ENCODE peak calls at places on chromosomes 5 and 9, in four cellular contexts. D is mammary epithelial cell; I is activated CD8-positive, alpha-beta T cell treated with anti-CD3 and anti-CD28 coated beads for 36 hours; O is colonic mucosa. N is an unnamed sample.
A peak's percentile ranks its signal among the peaks of the same experiment; 100 is the strongest.

GRCh38 chr5:36982146-36982545 is 105.6 kb downstream of the NIPBL start:
- DNase-seq in D (peak; percentile 87), I (no peak), O (no peak), N (no peak)

GRCh38 chr9:79975471-79976316 is 403.9 kb downstream of the TLE4 start:
- DNase-seq in D (no peak), I (no peak), O (no peak), N (no peak)

GRCh38 chr5:42951169-42951846 is 88.8 kb downstream of the ANXA2R start:
- DNase-seq in D (no peak), I (peak; percentile 89), O (peak; percentile 45), N (no peak)

GRCh38 chr9:110027624-110028023 is 180.3 kb downstream of the C9orf152 start:
- DNase-seq in D (no peak), I (no peak), O (no peak), N (no peak)

GRCh38 chr9:124132671-124133147 is 121.1 kb downstream of the LHX2 start:
- DNase-seq in D (no peak), I (no peak), O (peak; percentile 4), N (no peak)

GRCh38 chr9:86942352-86943222 is 4.7 kb downstream of the GAS1 start:
- DNase-seq in D (no peak), I (no peak), O (no peak), N (no peak)

GRCh38 chr5:151127926-151128325 is 29.7 kb downstream of the ANXA6 start:
- DNase-seq in D (no peak), I (no peak), O (no peak), N (no peak)

GRCh38 chr9:121483473-121484031 is 16.1 kb downstream of the GGTA1 start:
- DNase-seq in D (no peak), I (no peak), O (no peak), N (no peak)

GRCh38 chr5:176648467-176649194 is 1.3 kb downstream of the TSPAN17 start:
- DNase-seq in D (no peak), I (peak; percentile 65), O (no peak), N (no peak)

GRCh38 chr9:87285183-87285582 is 212.5 kb upstream of the DAPK1 start:
- DNase-seq in D (no peak), I (no peak), O (no peak), N (peak; percentile 3)

GRCh38 chr9:1837453-1838084 is 177.6 kb upstream of the SMARCA2 start:
- DNase-seq in D (peak; percentile 6), I (peak; percentile 34), O (peak; percentile 26), N (peak; percentile 2)

GRCh38 chr9:135718616-135719015 is 16.6 kb downstream of the KCNT1 start:
- DNase-seq in D (peak; percentile 20), I (peak; percentile 52), O (no peak), N (peak; percentile 34)

GRCh38 chr9:127929044-127929979 is 1.3 kb downstream of the PIP5KL1 start:
- DNase-seq in D (no peak), I (no peak), O (no peak), N (no peak)

GRCh38 chr5:103474671-103475070 is 87.9 kb downstream of the NUDT12 start:
- DNase-seq in D (no peak), I (no peak), O (no peak), N (no peak)

GRCh38 chr9:94586814-94587213 is 6.8 kb downstream of the FBP2 start:
- DNase-seq in D (peak; percentile 16), I (peak; percentile 9), O (no peak), N (no peak)

GRCh38 chr5:27315541-27316282 is 277.3 kb upstream of the CDH9 start:
- DNase-seq in D (peak; percentile 62), I (no peak), O (no peak), N (no peak)

GRCh38 chr9:105195259-105195658 is 49.2 kb upstream of the SLC44A1 start:
- DNase-seq in D (peak; percentile 44), I (no peak), O (no peak), N (no peak)

GRCh38 chr5:3394877-3395599 is 200.6 kb upstream of the IRX1 start:
- DNase-seq in D (no peak), I (no peak), O (no peak), N (no peak)

GRCh38 chr9:115689331-115689730 is 464.3 kb upstream of the PAPPA start:
- DNase-seq in D (no peak), I (no peak), O (no peak), N (no peak)

GRCh38 chr9:38619556-38620447 is 594 bp downstream of the ANKRD18A start:
- DNase-seq in D (peak; percentile 29), I (peak; percentile 35), O (peak; percentile 46), N (peak; percentile 1)

GRCh38 chr9:108913391-108913790 is 20.5 kb downstream of the ELP1 start:
- DNase-seq in D (no peak), I (no peak), O (no peak), N (no peak)

GRCh38 chr5:139149477-139150199 is 48.5 kb downstream of the SIL1 start:
- DNase-seq in D (peak; percentile 29), I (no peak), O (no peak), N (no peak)

GRCh38 chr5:37738057-37738691 is 101.7 kb downstream of the GDNF start:
- DNase-seq in D (peak; percentile 92), I (peak; percentile 47), O (no peak), N (peak; percentile 36)

GRCh38 chr9:125750656-125751035 is 3.5 kb downstream of the PBX3 start:
- DNase-seq in D (peak; percentile 10), I (no peak), O (no peak), N (no peak)

GRCh38 chr5:140344683-140345423 is 1.6 kb downstream of the HBEGF start:
- DNase-seq in D (peak; percentile 83), I (peak; percentile 42), O (peak; percentile 41), N (peak; percentile 50)

GRCh38 chr5:139171779-139172404 is 26.3 kb downstream of the SIL1 start:
- DNase-seq in D (no peak), I (no peak), O (no peak), N (no peak)

GRCh38 chr9:126329476-126330275 is 3.0 kb downstream of the MVB12B start:
- DNase-seq in D (peak; percentile 32), I (peak; percentile 49), O (no peak), N (no peak)

GRCh38 chr9:96253059-96253696 is 48.8 kb downstream of the HSD17B3 start:
- DNase-seq in D (no peak), I (peak; percentile 37), O (no peak), N (no peak)

GRCh38 chr5:174425271-174425963 is 299.0 kb upstream of the MSX2 start:
- DNase-seq in D (peak; percentile 51), I (no peak), O (no peak), N (peak; percentile 30)

GRCh38 chr5:174426388-174426787 is 298.0 kb upstream of the MSX2 start:
- DNase-seq in D (no peak), I (no peak), O (no peak), N (no peak)

GRCh38 chr5:174425964-174426290 is 298.5 kb upstream of the MSX2 start:
- DNase-seq in D (no peak), I (no peak), O (no peak), N (no peak)

GRCh38 chr5:174423538-174423937 is 300.8 kb upstream of the MSX2 start:
- DNase-seq in D (no peak), I (no peak), O (no peak), N (no peak)

GRCh38 chr5:174424219-174425053 is 299.9 kb upstream of the MSX2 start:
- DNase-seq in D (no peak), I (no peak), O (no peak), N (no peak)
- TF ChIP-seq CTCF in D (peak; percentile 15), I (no peak), O (no peak), N (no peak)

GRCh38 chr9:133726401-133727276 is 11.5 kb downstream of the SARDH start:
- DNase-seq in D (peak; percentile 24), I (peak; percentile 80), O (peak; percentile 46), N (peak; percentile 67)
- TF ChIP-seq CTCF in D (peak; percentile 30), I (peak; percentile 68), O (peak; percentile 45), N (peak; percentile 46)

GRCh38 chr9:117464941-117465616 is 50.2 kb upstream of the ASTN2 start:
- DNase-seq in D (no peak), I (no peak), O (no peak), N (no peak)

GRCh38 chr9:117461386-117461785 is 46.5 kb upstream of the ASTN2 start:
- DNase-seq in D (no peak), I (no peak), O (no peak), N (no peak)

GRCh38 chr9:117462926-117463325 is 48.1 kb upstream of the ASTN2 start:
- DNase-seq in D (no peak), I (no peak), O (no peak), N (no peak)

GRCh38 chr9:117470455-117470854 is 55.6 kb upstream of the ASTN2 start:
- DNase-seq in D (no peak), I (no peak), O (no peak), N (no peak)

GRCh38 chr9:117466111-117466510 is 51.3 kb upstream of the ASTN2 start:
- DNase-seq in D (no peak), I (no peak), O (no peak), N (no peak)
- TF ChIP-seq CTCF in D (no peak), I (no peak), O (no peak), N (no peak)

GRCh38 chr5:75335952-75336624 is 932 bp upstream of the HMGCR start:
- DNase-seq in D (peak; percentile 78), I (no peak), O (peak; percentile 63), N (peak; percentile 70)

GRCh38 chr5:75335486-75335885 is 1.5 kb upstream of the HMGCR start:
- DNase-seq in D (no peak), I (no peak), O (no peak), N (no peak)

GRCh38 chr5:75337366-75338021 is 474 bp downstream of the HMGCR start:
- DNase-seq in D (peak; percentile 14), I (peak; percentile 47), O (peak; percentile 45), N (no peak)

GRCh38 chr5:75338408-75338807 is 1.4 kb downstream of the HMGCR start:
- DNase-seq in D (no peak), I (no peak), O (no peak), N (no peak)

GRCh38 chr5:75336625-75337336 is at the start of gene HMGCR:
- DNase-seq in D (peak; percentile 100), I (peak; percentile 99), O (peak; percentile 98), N (peak; percentile 99)
- TF ChIP-seq CTCF in D (peak; percentile 24), I (peak; percentile 6), O (no peak), N (no peak)

GRCh38 chr9:114098021-114098659 is 952 bp downstream of the KIF12 start:
- DNase-seq in D (peak; percentile 28), I (peak; percentile 35), O (peak; percentile 71), N (peak; percentile 75)

GRCh38 chr9:114100536-114100935 is 1.4 kb upstream of the KIF12 start:
- DNase-seq in D (no peak), I (no peak), O (no peak), N (no peak)

GRCh38 chr9:114097613-114098020 is 1.5 kb downstream of the KIF12 start:
- DNase-seq in D (peak; percentile 51), I (no peak), O (peak; percentile 79), N (peak; percentile 52)

GRCh38 chr9:114099523-114100270 is 605 bp upstream of the KIF12 start:
- DNase-seq in D (no peak), I (no peak), O (no peak), N (no peak)

GRCh38 chr9:114098660-114099522 is at the start of gene KIF12:
- DNase-seq in D (no peak), I (peak; percentile 47), O (peak; percentile 90), N (peak; percentile 82)
- TF ChIP-seq CTCF in D (no peak), I (no peak), O (no peak), N (no peak)

DNA sequence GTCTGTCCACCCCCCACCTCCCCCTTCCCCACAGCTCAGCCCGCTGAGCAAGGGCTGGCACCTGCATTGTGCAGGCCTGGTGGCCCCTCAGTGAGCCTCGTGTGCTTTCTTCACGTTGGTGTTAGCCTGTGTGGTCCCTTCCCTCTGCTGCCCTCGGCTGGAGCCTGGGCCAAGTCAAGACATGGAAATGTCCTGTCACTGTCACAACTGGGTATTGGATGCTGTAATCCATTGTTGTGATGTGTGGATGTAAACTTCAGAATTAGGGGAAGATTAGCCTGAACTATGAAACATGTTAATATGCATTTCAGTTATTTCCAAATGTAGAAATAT is 103.9 kb downstream of the TRIO start:
- DNase-seq in D (no peak), I (no peak), O (no peak), N (no peak)
- TF ChIP-seq CTCF in D (no peak), I (no peak), O (no peak), N (no peak)